ENCODE peak calls at places on chromosomes 3 and 15, in four cellular contexts. One of them, this sample, is unnamed.

GRCh38 chr3:130395916-130396315 is 50.4 kb downstream of the COL6A5 start:
- DNase-seq in HepG2: peak; percentile 15
- DNase-seq in K562: no peak
- DNase-seq in WTC11: no peak
- DNase-seq in this sample: peak; percentile 15

GRCh38 chr3:148450819-148451218 is 246.9 kb upstream of the AGTR1 start:
- DNase-seq in WTC11: no peak
- DNase-seq in HepG2: peak; percentile 38
- DNase-seq in K562: no peak
- DNase-seq in this sample: no peak

GRCh38 chr3:184572528-184573270 is 11.1 kb downstream of the EPHB3 start:
- DNase-seq in K562: no peak
- DNase-seq in HepG2: no peak
- DNase-seq in WTC11: no peak
- DNase-seq in this sample: no peak

GRCh38 chr3:17047162-17047561 is 162.4 kb downstream of the PLCL2 start:
- DNase-seq in K562: no peak
- DNase-seq in HepG2: no peak
- DNase-seq in WTC11: peak; percentile 54
- DNase-seq in this sample: no peak

GRCh38 chr15:91491131-91491950 is 362.2 kb upstream of the SLCO3A1 start:
- DNase-seq in HepG2: no peak
- DNase-seq in K562: no peak
- DNase-seq in WTC11: no peak
- DNase-seq in this sample: peak; percentile 50

GRCh38 chr3:189455009-189455408 is 176.2 kb upstream of the TP63 start:
- DNase-seq in K562: no peak
- DNase-seq in HepG2: no peak
- DNase-seq in WTC11: no peak
- DNase-seq in this sample: no peak

GRCh38 chr15:82642656-82643055 is 4.5 kb downstream of the CPEB1 start:
- DNase-seq in HepG2: no peak
- DNase-seq in K562: no peak
- DNase-seq in WTC11: no peak
- DNase-seq in this sample: no peak

GRCh38 chr15:41557673-41558399 is 1.2 kb upstream of the TYRO3 start:
- DNase-seq in HepG2: peak; percentile 47
- DNase-seq in K562: peak; percentile 79
- DNase-seq in WTC11: peak; percentile 76
- DNase-seq in this sample: peak; percentile 57

GRCh38 chr3:47932431-47932830 is 83.8 kb downstream of the MAP4 start:
- DNase-seq in WTC11: no peak
- DNase-seq in HepG2: no peak
- DNase-seq in K562: no peak
- DNase-seq in this sample: no peak

GRCh38 chr3:37435572-37435971 is 261.2 kb upstream of the LRRFIP2 start:
- DNase-seq in WTC11: peak; percentile 34
- DNase-seq in HepG2: no peak
- DNase-seq in K562: no peak
- DNase-seq in this sample: no peak

GRCh38 chr3:8745619-8746370 is 12.2 kb downstream of the CAV3 start:
- DNase-seq in K562: no peak
- DNase-seq in WTC11: no peak
- DNase-seq in HepG2: no peak
- DNase-seq in this sample: no peak

GRCh38 chr3:58899159-58899952 is 150.5 kb downstream of the CFAP20DC start:
- DNase-seq in HepG2: no peak
- DNase-seq in K562: peak; percentile 22
- DNase-seq in WTC11: no peak
- DNase-seq in this sample: no peak

GRCh38 chr15:64134322-64134829 is 17.2 kb upstream of the SNX22 start:
- DNase-seq in K562: no peak
- DNase-seq in HepG2: no peak
- DNase-seq in WTC11: no peak
- DNase-seq in this sample: no peak

GRCh38 chr3:195133462-195133861 is 137.5 kb downstream of the XXYLT1 start:
- DNase-seq in HepG2: no peak
- DNase-seq in WTC11: no peak
- DNase-seq in K562: no peak
- DNase-seq in this sample: no peak
- TF ChIP-seq NR3C1 in HepG2: no peak
- TF ChIP-seq NR3C1 in WTC11: no peak
- TF ChIP-seq NR3C1 in K562: no peak
- TF ChIP-seq NR3C1 in this sample: no peak

GRCh38 chr3:139251529-139251928 is 92.3 kb upstream of the MRPS22 start:
- DNase-seq in K562: no peak
- DNase-seq in WTC11: no peak
- DNase-seq in HepG2: peak; percentile 21
- DNase-seq in this sample: no peak

GRCh38 chr3:139252719-139253118 is 91.1 kb upstream of the MRPS22 start:
- DNase-seq in HepG2: no peak
- DNase-seq in WTC11: no peak
- DNase-seq in K562: no peak
- DNase-seq in this sample: no peak

DNA sequence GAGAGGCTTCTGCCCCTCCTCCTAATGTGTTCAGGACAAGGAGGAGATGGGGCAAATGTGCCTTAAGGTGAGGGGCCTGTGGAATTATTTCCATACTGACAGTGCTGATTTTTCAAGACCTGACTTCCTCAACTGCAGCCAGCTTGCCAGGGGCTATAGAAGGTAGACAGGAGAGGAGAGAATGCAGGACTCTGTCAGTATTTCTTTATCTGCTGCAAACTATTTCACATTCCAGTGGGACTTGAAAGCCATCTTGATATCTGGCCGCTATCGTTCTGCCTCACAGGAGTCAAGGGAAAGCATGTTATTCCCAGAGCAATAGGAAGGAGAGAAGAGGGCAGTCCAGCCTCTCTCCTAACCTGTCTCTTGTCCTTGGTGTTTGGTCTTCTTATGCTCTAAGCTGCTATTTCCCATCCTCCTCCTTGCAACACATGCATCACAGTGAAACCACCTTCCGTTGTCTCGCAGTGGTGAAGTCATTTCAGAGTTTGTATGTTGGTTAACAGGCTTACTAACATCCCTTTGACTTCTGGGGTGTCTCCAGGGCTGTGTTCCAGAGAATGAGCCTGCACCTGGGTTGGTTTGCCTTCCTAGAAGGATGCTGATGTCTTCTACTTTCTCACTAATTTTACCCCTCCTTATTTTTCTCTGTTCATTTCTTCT is 95.1 kb upstream of the MRPS22 start:
- DNase-seq in HepG2: no peak
- DNase-seq in K562: no peak
- DNase-seq in WTC11: no peak
- DNase-seq in this sample: no peak
- TF ChIP-seq NR3C1 in HepG2: no peak
- TF ChIP-seq NR3C1 in K562: no peak
- TF ChIP-seq NR3C1 in WTC11: no peak
- TF ChIP-seq NR3C1 in this sample: no peak

DNA sequence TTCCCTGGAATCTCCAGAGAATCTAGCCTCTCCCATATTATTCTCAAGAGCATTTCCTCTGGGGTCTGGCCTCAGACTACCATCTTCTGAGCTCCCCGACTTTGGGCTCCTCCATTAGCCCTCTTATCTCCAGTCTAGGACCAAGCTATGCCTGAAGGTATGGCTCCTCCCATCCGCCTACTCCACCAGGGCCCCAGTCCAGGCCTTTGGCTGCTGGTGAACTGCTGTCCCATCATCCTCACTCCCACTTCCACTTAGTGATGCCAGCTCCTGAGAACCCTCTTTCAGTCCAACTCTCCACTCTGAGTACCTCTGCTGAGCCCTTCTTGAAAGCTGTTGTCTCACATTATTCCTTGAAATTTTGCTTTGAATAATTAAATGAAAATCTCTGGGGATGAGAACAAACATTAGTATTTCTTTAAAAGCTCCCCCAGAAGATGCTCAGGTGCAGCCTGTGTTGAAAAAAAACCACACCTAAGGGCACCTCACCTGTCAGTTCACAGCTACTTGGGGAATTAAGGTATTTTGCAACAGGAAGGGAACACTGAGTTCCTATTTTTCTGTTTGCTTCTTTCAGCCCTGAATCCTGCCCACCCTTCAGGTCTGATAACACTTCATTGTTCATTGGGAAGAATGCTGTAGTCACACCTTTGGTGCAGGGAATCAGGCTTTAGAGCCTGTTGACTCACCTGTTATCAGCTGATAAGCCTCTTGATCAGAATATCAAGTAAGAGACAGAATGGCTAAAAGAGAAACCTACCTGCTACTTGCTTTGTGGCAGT is 9.5 kb downstream of the CLDN18 start:
- DNase-seq in WTC11: no peak
- DNase-seq in HepG2: no peak
- DNase-seq in K562: no peak
- DNase-seq in this sample: no peak
- TF ChIP-seq NR3C1 in WTC11: no peak
- TF ChIP-seq NR3C1 in HepG2: no peak
- TF ChIP-seq NR3C1 in K562: no peak
- TF ChIP-seq NR3C1 in this sample: no peak

GRCh38 chr3:159911664-159912037 is 77.0 kb upstream of the IL12A start:
- DNase-seq in HepG2: no peak
- DNase-seq in WTC11: no peak
- DNase-seq in K562: no peak
- DNase-seq in this sample: no peak
- TF ChIP-seq NR3C1 in HepG2: no peak
- TF ChIP-seq NR3C1 in WTC11: no peak
- TF ChIP-seq NR3C1 in K562: no peak
- TF ChIP-seq NR3C1 in this sample: no peak

GRCh38 chr15:70273808-70274207 is 176.1 kb upstream of the TLE3 start:
- DNase-seq in K562: no peak
- DNase-seq in WTC11: no peak
- DNase-seq in HepG2: no peak
- DNase-seq in this sample: no peak

GRCh38 chr15:70270752-70271111 is 173.0 kb upstream of the TLE3 start:
- DNase-seq in K562: no peak
- DNase-seq in WTC11: no peak
- DNase-seq in HepG2: no peak
- DNase-seq in this sample: no peak

GRCh38 chr15:70271422-70272088 is 173.8 kb upstream of the TLE3 start:
- DNase-seq in K562: no peak
- DNase-seq in WTC11: no peak
- DNase-seq in HepG2: no peak
- DNase-seq in this sample: peak; percentile 92

GRCh38 chr15:70274255-70274654 is 176.5 kb upstream of the TLE3 start:
- DNase-seq in WTC11: no peak
- DNase-seq in K562: no peak
- DNase-seq in HepG2: no peak
- DNase-seq in this sample: no peak

DNA sequence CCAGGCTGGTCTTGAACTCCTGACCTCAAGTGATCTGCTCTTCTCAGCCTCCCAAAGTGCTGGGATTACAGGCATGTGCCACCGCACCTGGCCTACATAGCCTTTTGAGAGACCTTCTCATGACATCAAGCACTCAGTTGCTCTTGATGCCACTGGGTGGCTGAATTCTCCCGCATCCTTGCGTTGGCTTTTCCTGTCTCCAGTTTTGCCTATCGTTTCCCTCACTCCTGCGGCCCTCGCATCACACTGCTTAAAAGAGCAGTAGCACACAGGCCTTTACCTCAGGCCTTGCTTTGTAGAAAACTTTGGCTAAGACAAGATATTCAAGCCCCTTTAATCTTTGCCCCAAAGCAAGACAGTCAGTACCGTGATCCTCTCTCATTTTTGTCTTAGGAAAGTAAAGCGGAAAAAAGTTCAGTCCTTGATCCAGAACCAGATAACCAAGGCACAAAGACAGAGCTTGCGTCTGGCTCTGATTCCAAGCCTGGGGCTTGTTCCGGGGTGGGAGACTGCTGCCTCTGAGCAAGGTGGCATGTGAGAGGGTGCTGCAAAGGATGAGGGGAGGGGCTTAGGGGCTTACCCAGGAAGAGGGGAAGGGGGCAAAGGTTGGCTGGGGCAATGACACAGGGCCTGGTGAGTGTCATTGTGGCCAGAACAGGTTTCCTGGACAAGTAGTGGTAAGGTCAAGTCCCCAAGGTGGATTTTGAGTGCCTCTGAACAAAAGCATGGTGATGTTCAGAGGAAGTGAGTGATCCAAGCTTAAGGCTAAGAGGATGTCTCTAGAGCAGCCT is 175.0 kb upstream of the TLE3 start:
- DNase-seq in K562: no peak
- DNase-seq in WTC11: no peak
- DNase-seq in HepG2: no peak
- DNase-seq in this sample: no peak
- TF ChIP-seq NR3C1 in K562: no peak
- TF ChIP-seq NR3C1 in WTC11: no peak
- TF ChIP-seq NR3C1 in HepG2: no peak
- TF ChIP-seq NR3C1 in this sample: no peak

DNA sequence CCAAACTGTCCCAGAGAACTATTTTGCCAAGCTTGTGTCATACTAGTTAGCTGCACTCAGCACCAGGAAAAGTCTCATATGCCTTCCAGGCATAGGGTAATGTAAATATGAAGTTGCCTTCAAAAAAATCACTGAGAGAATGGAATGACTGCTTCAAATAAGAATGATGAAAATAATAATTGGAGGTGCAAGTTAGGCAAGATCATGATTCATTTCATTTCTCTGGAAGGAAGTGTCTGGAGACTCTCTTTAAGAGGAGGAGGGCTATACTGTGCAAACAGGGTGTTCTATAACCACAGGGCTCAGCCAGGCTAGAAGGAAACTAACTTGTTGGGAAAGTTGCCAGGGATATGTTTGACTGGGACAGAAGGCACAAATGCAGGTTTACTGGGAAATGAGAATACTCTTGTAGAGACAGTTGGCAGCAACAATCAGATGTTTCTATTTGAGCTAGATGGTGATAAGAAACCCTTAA is 4.3 kb downstream of the SIDT1 start:
- DNase-seq in WTC11: no peak
- DNase-seq in K562: no peak
- DNase-seq in HepG2: no peak
- DNase-seq in this sample: peak; percentile 43
- TF ChIP-seq NR3C1 in WTC11: no peak
- TF ChIP-seq NR3C1 in K562: no peak
- TF ChIP-seq NR3C1 in HepG2: no peak
- TF ChIP-seq NR3C1 in this sample: no peak

GRCh38 chr3:69867941-69868505 is 128.8 kb downstream of the MITF start:
- DNase-seq in K562: no peak
- DNase-seq in HepG2: no peak
- DNase-seq in WTC11: no peak
- DNase-seq in this sample: no peak
- TF ChIP-seq NR3C1 in K562: no peak
- TF ChIP-seq NR3C1 in HepG2: no peak
- TF ChIP-seq NR3C1 in WTC11: no peak
- TF ChIP-seq NR3C1 in this sample: no peak

This sample was measured in A549.